ENCODE peak calls at places on chromosome 7, in eight cellular contexts. One of them, this sample, is unnamed. For H3K4me1, the result is how much of the 10 kb centered on the place peaks cover.

GRCh38 chr7:27112960-27113949 is 10.8 kb upstream of the HOXA2 start:
- DNase-seq in GM23248: no peak
- DNase-seq in ovary: no peak
- DNase-seq in stomach: no peak
- DNase-seq in fibroblast of lung: peak
- DNase-seq in adrenal gland: peak
- DNase-seq in aorta: peak
- DNase-seq in HepG2: no peak
- DNase-seq in this sample: peak

GRCh38 chr7:126702242-126703016 is 550.3 kb downstream of the GRM8 start:
- DNase-seq in GM23248: no peak
- DNase-seq in ovary: no peak
- DNase-seq in stomach: no peak
- DNase-seq in fibroblast of lung: peak
- DNase-seq in adrenal gland: no peak
- DNase-seq in aorta: no peak
- DNase-seq in HepG2: no peak
- DNase-seq in this sample: no peak

GRCh38 chr7:91066627-91067026 is 197.6 kb upstream of the FZD1 start:
- DNase-seq in GM23248: no peak
- DNase-seq in ovary: no peak
- DNase-seq in stomach: no peak
- DNase-seq in fibroblast of lung: no peak
- DNase-seq in adrenal gland: no peak
- DNase-seq in aorta: no peak
- DNase-seq in HepG2: no peak
- DNase-seq in this sample: no peak

GRCh38 chr7:48285365-48285764 is 114.1 kb downstream of the ABCA13 start:
- DNase-seq in GM23248: peak
- DNase-seq in ovary: no peak
- DNase-seq in stomach: no peak
- DNase-seq in fibroblast of lung: peak
- DNase-seq in adrenal gland: no peak
- DNase-seq in aorta: no peak
- DNase-seq in HepG2: no peak
- DNase-seq in this sample: no peak

GRCh38 chr7:38840736-38841460 is 68.1 kb downstream of the VPS41 start:
- DNase-seq in GM23248: peak
- DNase-seq in ovary: no peak
- DNase-seq in stomach: no peak
- DNase-seq in fibroblast of lung: peak
- DNase-seq in adrenal gland: no peak
- DNase-seq in aorta: no peak
- DNase-seq in HepG2: no peak
- DNase-seq in this sample: peak

GRCh38 chr7:107661081-107661864 is 645 bp downstream of the SLC26A4 start:
- DNase-seq in GM23248: peak
- DNase-seq in ovary: peak
- DNase-seq in stomach: peak
- DNase-seq in fibroblast of lung: peak
- DNase-seq in adrenal gland: peak
- DNase-seq in aorta: peak
- DNase-seq in HepG2: peak
- DNase-seq in this sample: peak

GRCh38 chr7:128020161-128020560 is 11.1 kb downstream of the LRRC4 start:
- DNase-seq in GM23248: peak
- DNase-seq in ovary: no peak
- DNase-seq in stomach: no peak
- DNase-seq in fibroblast of lung: no peak
- DNase-seq in adrenal gland: no peak
- DNase-seq in aorta: no peak
- DNase-seq in HepG2: peak
- DNase-seq in this sample: no peak

GRCh38 chr7:103597606-103598005 is 151.6 kb upstream of the SLC26A5 start:
- DNase-seq in GM23248: no peak
- DNase-seq in ovary: no peak
- DNase-seq in stomach: no peak
- DNase-seq in fibroblast of lung: no peak
- DNase-seq in adrenal gland: no peak
- DNase-seq in aorta: no peak
- DNase-seq in HepG2: no peak
- DNase-seq in this sample: no peak

GRCh38 chr7:7641129-7641663 is 644 bp downstream of the UMAD1 start:
- DNase-seq in GM23248: peak
- DNase-seq in ovary: no peak
- DNase-seq in stomach: no peak
- DNase-seq in fibroblast of lung: no peak
- DNase-seq in adrenal gland: peak
- DNase-seq in aorta: no peak
- DNase-seq in HepG2: peak
- DNase-seq in this sample: peak

GRCh38 chr7:18685961-18686360 is 190.4 kb downstream of the HDAC9 start:
- DNase-seq in GM23248: peak
- DNase-seq in ovary: no peak
- DNase-seq in stomach: no peak
- DNase-seq in fibroblast of lung: peak
- DNase-seq in adrenal gland: no peak
- DNase-seq in aorta: no peak
- DNase-seq in HepG2: no peak
- DNase-seq in this sample: no peak

GRCh38 chr7:79789584-79790345 is 336.3 kb upstream of the MAGI2 start:
- DNase-seq in GM23248: peak
- DNase-seq in ovary: no peak
- DNase-seq in stomach: no peak
- DNase-seq in fibroblast of lung: peak
- DNase-seq in adrenal gland: no peak
- DNase-seq in aorta: no peak
- DNase-seq in HepG2: no peak
- DNase-seq in this sample: no peak

GRCh38 chr7:104767826-104768536 is 246.0 kb upstream of the KMT2E start:
- DNase-seq in GM23248: no peak
- DNase-seq in ovary: no peak
- DNase-seq in stomach: no peak
- DNase-seq in fibroblast of lung: no peak
- DNase-seq in adrenal gland: no peak
- DNase-seq in aorta: no peak
- DNase-seq in HepG2: no peak
- DNase-seq in this sample: no peak

GRCh38 chr7:112892263-112892662 is 102.1 kb upstream of the TMEM168 start:
- DNase-seq in GM23248: peak
- DNase-seq in ovary: no peak
- DNase-seq in stomach: no peak
- DNase-seq in fibroblast of lung: peak
- DNase-seq in adrenal gland: no peak
- DNase-seq in aorta: no peak
- DNase-seq in HepG2: no peak
- DNase-seq in this sample: no peak

GRCh38 chr7:1665721-1666250 is 4.3 kb upstream of the ELFN1 start:
- DNase-seq in GM23248: peak
- DNase-seq in ovary: no peak
- DNase-seq in stomach: no peak
- DNase-seq in fibroblast of lung: peak
- DNase-seq in adrenal gland: peak
- DNase-seq in aorta: peak
- DNase-seq in HepG2: no peak
- DNase-seq in this sample: no peak

GRCh38 chr7:21766218-21766617 is 179.5 kb downstream of the CDCA7L start:
- DNase-seq in GM23248: no peak
- DNase-seq in ovary: no peak
- DNase-seq in stomach: no peak
- DNase-seq in fibroblast of lung: no peak
- DNase-seq in adrenal gland: no peak
- DNase-seq in aorta: no peak
- DNase-seq in HepG2: no peak
- DNase-seq in this sample: no peak

GRCh38 chr7:137935849-137936508 is 65.9 kb downstream of the CREB3L2 start:
- DNase-seq in GM23248: no peak
- DNase-seq in ovary: no peak
- DNase-seq in stomach: no peak
- DNase-seq in fibroblast of lung: no peak
- DNase-seq in adrenal gland: no peak
- DNase-seq in aorta: no peak
- DNase-seq in HepG2: no peak
- DNase-seq in this sample: no peak
- H3K4me1 ChIP-seq in GM23248: half or more
- H3K4me1 ChIP-seq in ovary: under half
- H3K4me1 ChIP-seq in stomach: half or more
- H3K4me1 ChIP-seq in fibroblast of lung: under half
- H3K4me1 ChIP-seq in adrenal gland: half or more
- H3K4me1 ChIP-seq in aorta: under half
- H3K4me1 ChIP-seq in HepG2: half or more
- H3K4me1 ChIP-seq in this sample: under half

DNA sequence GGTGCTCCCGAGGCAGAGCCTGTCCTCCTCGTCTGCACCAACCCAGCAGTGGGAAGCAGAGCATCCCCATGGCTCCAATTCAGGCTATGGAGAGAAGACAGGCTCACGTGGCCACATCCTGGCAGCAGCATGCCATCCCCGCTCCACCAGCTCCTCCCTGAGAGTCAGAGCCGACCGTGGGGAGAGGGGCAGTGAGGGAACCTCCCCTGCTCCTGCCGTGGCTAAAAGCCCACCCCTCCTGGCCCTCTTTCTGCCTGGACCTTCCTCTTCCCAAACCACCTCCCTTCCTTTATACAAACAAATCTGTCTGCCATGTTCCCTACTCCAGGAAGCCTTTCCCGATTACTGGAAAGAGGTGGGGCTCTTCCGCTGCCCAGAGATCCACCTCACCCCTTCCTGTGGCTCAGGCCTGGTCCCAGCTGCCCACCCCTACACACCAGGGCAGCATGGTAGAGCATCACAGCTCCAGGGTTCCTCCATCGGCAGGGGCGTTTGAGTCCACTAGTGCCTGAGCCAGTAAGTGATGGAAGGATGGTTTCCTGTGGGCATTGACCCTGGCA is 10.8 kb upstream of the AQP1 start:
- DNase-seq in GM23248: no peak
- DNase-seq in ovary: no peak
- DNase-seq in stomach: no peak
- DNase-seq in fibroblast of lung: no peak
- DNase-seq in adrenal gland: no peak
- DNase-seq in aorta: no peak
- DNase-seq in HepG2: no peak
- DNase-seq in this sample: no peak
- H3K4me1 ChIP-seq in GM23248: under half
- H3K4me1 ChIP-seq in ovary: under half
- H3K4me1 ChIP-seq in stomach: under half
- H3K4me1 ChIP-seq in fibroblast of lung: under half
- H3K4me1 ChIP-seq in adrenal gland: under half
- H3K4me1 ChIP-seq in aorta: under half
- H3K4me1 ChIP-seq in HepG2: under half
- H3K4me1 ChIP-seq in this sample: under half

GRCh38 chr7:30782690-30783089 is 11.5 kb downstream of the MINDY4 start:
- DNase-seq in GM23248: no peak
- DNase-seq in ovary: no peak
- DNase-seq in stomach: no peak
- DNase-seq in fibroblast of lung: no peak
- DNase-seq in adrenal gland: no peak
- DNase-seq in aorta: no peak
- DNase-seq in HepG2: no peak
- DNase-seq in this sample: no peak

GRCh38 chr7:30780909-30781308 is 9.7 kb downstream of the MINDY4 start:
- DNase-seq in GM23248: no peak
- DNase-seq in ovary: no peak
- DNase-seq in stomach: no peak
- DNase-seq in fibroblast of lung: no peak
- DNase-seq in adrenal gland: no peak
- DNase-seq in aorta: no peak
- DNase-seq in HepG2: no peak
- DNase-seq in this sample: no peak

GRCh38 chr7:30778246-30779025 is 7.2 kb downstream of the MINDY4 start:
- DNase-seq in GM23248: peak
- DNase-seq in ovary: no peak
- DNase-seq in stomach: no peak
- DNase-seq in fibroblast of lung: peak
- DNase-seq in adrenal gland: no peak
- DNase-seq in aorta: peak
- DNase-seq in HepG2: no peak
- DNase-seq in this sample: peak

GRCh38 chr7:30776971-30777370 is 5.8 kb downstream of the MINDY4 start:
- DNase-seq in GM23248: no peak
- DNase-seq in ovary: peak
- DNase-seq in stomach: no peak
- DNase-seq in fibroblast of lung: no peak
- DNase-seq in adrenal gland: peak
- DNase-seq in aorta: no peak
- DNase-seq in HepG2: no peak
- DNase-seq in this sample: no peak

DNA sequence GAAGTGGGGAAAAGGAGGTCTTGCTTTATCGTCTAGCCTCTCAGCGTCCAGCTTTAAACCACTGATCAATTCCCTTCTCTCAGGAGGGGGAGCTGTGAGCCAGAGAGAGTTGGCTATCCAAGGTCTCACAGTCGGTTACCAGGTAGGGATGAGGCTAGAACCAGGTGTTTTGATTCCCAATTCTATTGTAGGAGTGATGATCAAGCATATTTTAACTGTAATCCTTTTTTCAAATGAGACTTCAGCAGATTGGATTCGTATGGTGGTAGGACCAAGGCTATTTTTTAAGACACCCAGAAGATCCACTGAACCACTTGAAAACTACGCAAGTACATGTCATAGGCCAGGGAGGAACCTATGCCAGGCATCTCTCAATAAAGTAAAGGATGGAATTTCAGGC is 8.4 kb downstream of the MINDY4 start:
- DNase-seq in GM23248: no peak
- DNase-seq in ovary: no peak
- DNase-seq in stomach: no peak
- DNase-seq in fibroblast of lung: no peak
- DNase-seq in adrenal gland: no peak
- DNase-seq in aorta: no peak
- DNase-seq in HepG2: no peak
- DNase-seq in this sample: no peak
- H3K4me1 ChIP-seq in GM23248: under half
- H3K4me1 ChIP-seq in ovary: under half
- H3K4me1 ChIP-seq in stomach: under half
- H3K4me1 ChIP-seq in fibroblast of lung: under half
- H3K4me1 ChIP-seq in adrenal gland: under half
- H3K4me1 ChIP-seq in aorta: under half
- H3K4me1 ChIP-seq in HepG2: under half
- H3K4me1 ChIP-seq in this sample: under half

DNA sequence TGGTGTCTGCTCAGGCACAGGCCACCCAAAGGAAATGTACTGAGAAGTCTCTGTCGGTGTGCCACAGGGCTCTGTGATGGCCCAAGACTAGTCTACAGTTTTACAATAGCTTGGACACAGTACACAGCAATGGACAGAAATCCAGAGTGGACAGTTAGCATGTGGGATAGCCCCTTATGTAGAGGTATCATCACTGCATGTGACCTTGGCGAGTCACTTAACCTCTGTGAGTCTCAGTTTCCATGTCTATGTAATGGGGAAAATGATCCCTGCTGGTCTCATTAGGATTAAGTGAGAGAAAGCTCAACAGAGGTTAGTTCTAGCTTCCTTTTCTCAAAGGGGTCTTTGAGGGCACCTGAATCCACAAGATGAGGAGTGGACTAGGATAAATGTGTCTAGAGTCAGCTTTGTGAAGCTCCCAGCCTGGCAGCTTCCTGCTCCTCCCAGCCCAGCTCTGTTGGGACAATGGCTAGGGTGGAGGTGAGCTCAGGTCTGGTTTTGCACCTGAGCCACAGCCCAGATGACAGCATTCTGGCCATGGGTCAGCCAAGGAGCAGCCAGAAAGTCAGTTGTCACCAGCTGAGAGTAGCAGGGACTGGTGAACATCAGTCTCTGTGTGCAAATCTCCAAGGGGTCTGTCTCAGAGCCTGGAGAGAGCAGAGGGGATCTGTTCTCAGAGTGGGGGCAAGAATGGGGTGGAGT is 17.9 kb downstream of the CRHR2 start:
- DNase-seq in GM23248: no peak
- DNase-seq in ovary: no peak
- DNase-seq in stomach: no peak
- DNase-seq in fibroblast of lung: no peak
- DNase-seq in adrenal gland: no peak
- DNase-seq in aorta: no peak
- DNase-seq in HepG2: no peak
- DNase-seq in this sample: no peak
- H3K4me1 ChIP-seq in GM23248: under half
- H3K4me1 ChIP-seq in ovary: under half
- H3K4me1 ChIP-seq in stomach: under half
- H3K4me1 ChIP-seq in fibroblast of lung: under half
- H3K4me1 ChIP-seq in adrenal gland: under half
- H3K4me1 ChIP-seq in aorta: under half
- H3K4me1 ChIP-seq in HepG2: under half
- H3K4me1 ChIP-seq in this sample: under half

This sample was measured in prostate gland.